ENCODE peak calls at places on chromosomes 3 and 15, in four cellular contexts. One of them, this sample, is unnamed.

GRCh38 chr15:90047956-90048575 is 46.9 kb downstream of the ZNF710 start:
- DNase-seq in IMR-90: no peak
- DNase-seq in K562: no peak
- DNase-seq in endothelial cell of umbilical vein: no peak
- DNase-seq in this sample: no peak

GRCh38 chr3:67593761-67594234 is 60.6 kb downstream of the SUCLG2 start:
- DNase-seq in IMR-90: peak
- DNase-seq in K562: no peak
- DNase-seq in endothelial cell of umbilical vein: no peak
- DNase-seq in this sample: no peak

GRCh38 chr3:52534281-52535183 is 875 bp upstream of the NT5DC2 start:
- DNase-seq in IMR-90: peak
- DNase-seq in K562: no peak
- DNase-seq in endothelial cell of umbilical vein: no peak
- DNase-seq in this sample: no peak

GRCh38 chr3:174408310-174408709 is 450.8 kb upstream of the NAALADL2 start:
- DNase-seq in IMR-90: peak
- DNase-seq in K562: no peak
- DNase-seq in endothelial cell of umbilical vein: no peak
- DNase-seq in this sample: no peak

GRCh38 chr15:74519311-74519710 is 21.7 kb upstream of the ARID3B start:
- DNase-seq in IMR-90: peak
- DNase-seq in K562: no peak
- DNase-seq in endothelial cell of umbilical vein: peak
- DNase-seq in this sample: no peak

GRCh38 chr3:100503450-100503849 is 11.0 kb downstream of the TMEM45A start:
- DNase-seq in IMR-90: no peak
- DNase-seq in K562: no peak
- DNase-seq in endothelial cell of umbilical vein: no peak
- DNase-seq in this sample: no peak

GRCh38 chr3:5218815-5219214 is 31.3 kb downstream of the EDEM1 start:
- DNase-seq in IMR-90: no peak
- DNase-seq in K562: no peak
- DNase-seq in endothelial cell of umbilical vein: no peak
- DNase-seq in this sample: no peak

GRCh38 chr3:48279926-48280325 is 39.0 kb downstream of the ZNF589 start:
- DNase-seq in IMR-90: no peak
- DNase-seq in K562: no peak
- DNase-seq in endothelial cell of umbilical vein: no peak
- DNase-seq in this sample: no peak

GRCh38 chr3:56197259-56197965 is 270.9 kb downstream of the ERC2 start:
- DNase-seq in IMR-90: no peak
- DNase-seq in K562: no peak
- DNase-seq in endothelial cell of umbilical vein: no peak
- DNase-seq in this sample: no peak

GRCh38 chr3:27596920-27597319 is 112.7 kb upstream of the SLC4A7 start:
- DNase-seq in IMR-90: peak
- DNase-seq in K562: no peak
- DNase-seq in endothelial cell of umbilical vein: peak
- DNase-seq in this sample: no peak

GRCh38 chr3:156803949-156804741 is 22.0 kb upstream of the LEKR1 start:
- DNase-seq in IMR-90: no peak
- DNase-seq in K562: no peak
- DNase-seq in endothelial cell of umbilical vein: no peak
- DNase-seq in this sample: no peak

GRCh38 chr3:43257850-43258249 is 28.5 kb upstream of the SNRK start:
- DNase-seq in IMR-90: no peak
- DNase-seq in K562: no peak
- DNase-seq in endothelial cell of umbilical vein: no peak
- DNase-seq in this sample: no peak

GRCh38 chr3:45792516-45793172 is 3.7 kb downstream of the SLC6A20 start:
- DNase-seq in IMR-90: no peak
- DNase-seq in K562: no peak
- DNase-seq in endothelial cell of umbilical vein: no peak
- DNase-seq in this sample: no peak

GRCh38 chr15:45648521-45649200 is 13.8 kb downstream of the SQOR start:
- DNase-seq in IMR-90: peak
- DNase-seq in K562: no peak
- DNase-seq in endothelial cell of umbilical vein: no peak
- DNase-seq in this sample: no peak

GRCh38 chr15:27832263-27832647 is 266.9 kb downstream of the OCA2 start:
- DNase-seq in IMR-90: no peak
- DNase-seq in K562: no peak
- DNase-seq in endothelial cell of umbilical vein: no peak
- DNase-seq in this sample: no peak

GRCh38 chr3:61560452-61561373 is 658 bp upstream of the PTPRG start:
- DNase-seq in IMR-90: peak
- DNase-seq in K562: no peak
- DNase-seq in endothelial cell of umbilical vein: peak
- DNase-seq in this sample: no peak

GRCh38 chr3:170079466-170080165 is 41.8 kb downstream of the GPR160 start:
- DNase-seq in IMR-90: peak
- DNase-seq in K562: no peak
- DNase-seq in endothelial cell of umbilical vein: no peak
- DNase-seq in this sample: no peak

GRCh38 chr3:129530331-129530761 is 1.9 kb downstream of the RHO start:
- DNase-seq in IMR-90: peak
- DNase-seq in K562: no peak
- DNase-seq in endothelial cell of umbilical vein: peak
- DNase-seq in this sample: no peak

GRCh38 chr3:190092250-190092649 is 28.4 kb downstream of the P3H2 start:
- DNase-seq in IMR-90: peak
- DNase-seq in K562: no peak
- DNase-seq in endothelial cell of umbilical vein: peak
- DNase-seq in this sample: no peak

GRCh38 chr15:72475674-72476073 is 1.5 kb downstream of the ARIH1 start:
- DNase-seq in IMR-90: no peak
- DNase-seq in K562: no peak
- DNase-seq in endothelial cell of umbilical vein: no peak
- DNase-seq in this sample: no peak

GRCh38 chr3:61858054-61858453 is 296.7 kb downstream of the PTPRG start:
- DNase-seq in IMR-90: peak
- DNase-seq in K562: no peak
- DNase-seq in endothelial cell of umbilical vein: peak
- DNase-seq in this sample: no peak

GRCh38 chr3:87390821-87391220 is 114.4 kb upstream of the POU1F1 start:
- DNase-seq in IMR-90: no peak
- DNase-seq in K562: no peak
- DNase-seq in endothelial cell of umbilical vein: peak
- DNase-seq in this sample: no peak

GRCh38 chr15:89728254-89728653 is 22.8 kb downstream of the MESP1 start:
- DNase-seq in IMR-90: no peak
- DNase-seq in K562: no peak
- DNase-seq in endothelial cell of umbilical vein: no peak
- DNase-seq in this sample: no peak

GRCh38 chr15:29135702-29136426 is 133.8 kb downstream of the NSMCE3 start:
- DNase-seq in IMR-90: no peak
- DNase-seq in K562: no peak
- DNase-seq in endothelial cell of umbilical vein: no peak
- DNase-seq in this sample: no peak

GRCh38 chr3:25885544-25885943 is 95.7 kb downstream of the OXSM start:
- DNase-seq in IMR-90: peak
- DNase-seq in K562: no peak
- DNase-seq in endothelial cell of umbilical vein: no peak
- DNase-seq in this sample: no peak

GRCh38 chr3:8371085-8371551 is 130.5 kb upstream of the LMCD1 start:
- DNase-seq in IMR-90: peak
- DNase-seq in K562: no peak
- DNase-seq in endothelial cell of umbilical vein: no peak
- DNase-seq in this sample: no peak

GRCh38 chr15:64749167-64749566 is 26.2 kb downstream of the RBPMS2 start:
- DNase-seq in IMR-90: peak
- DNase-seq in K562: no peak
- DNase-seq in endothelial cell of umbilical vein: no peak
- DNase-seq in this sample: no peak

GRCh38 chr15:90419738-90420487 is 31.9 kb downstream of the IQGAP1 start:
- DNase-seq in IMR-90: peak
- DNase-seq in K562: no peak
- DNase-seq in endothelial cell of umbilical vein: peak
- DNase-seq in this sample: peak

GRCh38 chr15:72176743-72177142 is 20.8 kb downstream of the GRAMD2A start:
- DNase-seq in IMR-90: no peak
- DNase-seq in K562: no peak
- DNase-seq in endothelial cell of umbilical vein: no peak
- DNase-seq in this sample: no peak

GRCh38 chr15:64430000-64430735 is 30.2 kb upstream of the ZNF609 start:
- DNase-seq in IMR-90: peak
- DNase-seq in K562: peak
- DNase-seq in endothelial cell of umbilical vein: peak
- DNase-seq in this sample: peak

GRCh38 chr15:39139431-39140059 is 441.3 kb upstream of the THBS1 start:
- DNase-seq in IMR-90: no peak
- DNase-seq in K562: no peak
- DNase-seq in endothelial cell of umbilical vein: no peak
- DNase-seq in this sample: no peak

GRCh38 chr3:126267169-126267975 is 87.0 kb upstream of the ALDH1L1 start:
- DNase-seq in IMR-90: peak
- DNase-seq in K562: no peak
- DNase-seq in endothelial cell of umbilical vein: peak
- DNase-seq in this sample: no peak

GRCh38 chr3:131283862-131284261 is 97.7 kb upstream of the NUDT16 start:
- DNase-seq in IMR-90: no peak
- DNase-seq in K562: no peak
- DNase-seq in endothelial cell of umbilical vein: no peak
- DNase-seq in this sample: no peak

DNA sequence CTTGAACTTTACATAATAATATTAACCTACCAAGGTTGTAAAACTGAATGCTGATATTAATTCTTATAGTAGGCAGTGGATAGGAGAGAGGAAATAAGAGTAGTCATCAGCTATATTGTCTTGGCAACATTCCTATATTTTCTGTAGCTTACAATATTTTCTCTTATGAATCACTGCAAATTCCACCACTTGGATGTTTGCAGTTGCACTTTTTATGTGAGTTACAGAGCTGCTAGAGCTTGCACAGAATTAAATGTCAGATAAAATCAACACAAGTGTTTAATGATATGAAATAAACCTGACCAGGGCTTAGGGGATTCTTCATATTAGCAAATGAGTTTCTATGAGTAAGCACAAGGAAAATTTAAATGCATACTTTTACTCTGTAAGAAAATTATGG is 1710.1 kb downstream of the SI start:
- DNase-seq in IMR-90: no peak
- DNase-seq in K562: no peak
- DNase-seq in endothelial cell of umbilical vein: no peak
- DNase-seq in this sample: no peak
- TF ChIP-seq FOS in IMR-90: no peak
- TF ChIP-seq FOS in K562: no peak
- TF ChIP-seq FOS in endothelial cell of umbilical vein: no peak
- TF ChIP-seq FOS in this sample: no peak

GRCh38 chr15:82146558-82146957 is 100.7 kb upstream of the MEX3B start:
- DNase-seq in IMR-90: no peak
- DNase-seq in K562: no peak
- DNase-seq in endothelial cell of umbilical vein: no peak
- DNase-seq in this sample: no peak

GRCh38 chr15:82143390-82144047 is 97.7 kb upstream of the MEX3B start:
- DNase-seq in IMR-90: no peak
- DNase-seq in K562: no peak
- DNase-seq in endothelial cell of umbilical vein: no peak
- DNase-seq in this sample: no peak

GRCh38 chr15:82150645-82151044 is 104.8 kb upstream of the MEX3B start:
- DNase-seq in IMR-90: no peak
- DNase-seq in K562: no peak
- DNase-seq in endothelial cell of umbilical vein: no peak
- DNase-seq in this sample: no peak

DNA sequence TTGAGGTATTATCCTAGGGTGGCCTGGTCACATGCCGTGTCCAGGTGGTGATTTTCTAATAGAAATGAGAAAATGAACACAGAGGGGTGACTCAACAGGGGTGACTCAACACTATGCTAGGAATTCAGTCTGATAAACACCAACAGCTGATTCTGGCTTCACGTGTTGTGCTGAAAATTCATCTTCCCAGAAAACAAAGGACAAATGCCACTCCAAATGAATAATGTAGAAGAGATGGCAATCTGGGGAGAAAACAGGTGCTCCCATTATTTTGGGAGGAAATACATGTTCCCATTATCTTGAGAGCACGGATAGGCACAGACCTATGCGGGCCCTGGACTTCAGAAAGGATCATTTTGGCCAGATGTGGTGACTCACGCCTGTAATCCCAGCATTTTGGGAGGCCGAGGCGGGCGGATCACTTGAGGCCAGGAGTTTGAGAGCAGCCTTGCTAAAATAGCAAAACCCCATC is 101.2 kb upstream of the MEX3B start:
- DNase-seq in IMR-90: peak
- DNase-seq in K562: peak
- DNase-seq in endothelial cell of umbilical vein: peak
- DNase-seq in this sample: no peak
- TF ChIP-seq FOS in IMR-90: peak
- TF ChIP-seq FOS in K562: peak
- TF ChIP-seq FOS in endothelial cell of umbilical vein: peak
- TF ChIP-seq FOS in this sample: no peak

GRCh38 chr3:17207019-17207418 is 322.3 kb downstream of the PLCL2 start:
- DNase-seq in IMR-90: peak
- DNase-seq in K562: no peak
- DNase-seq in endothelial cell of umbilical vein: no peak
- DNase-seq in this sample: no peak
- TF ChIP-seq FOS in IMR-90: no peak
- TF ChIP-seq FOS in K562: no peak
- TF ChIP-seq FOS in endothelial cell of umbilical vein: no peak
- TF ChIP-seq FOS in this sample: no peak

GRCh38 chr15:36961956-36962355 is 138.4 kb downstream of the MEIS2 start:
- DNase-seq in IMR-90: no peak
- DNase-seq in K562: no peak
- DNase-seq in endothelial cell of umbilical vein: no peak
- DNase-seq in this sample: no peak
- TF ChIP-seq FOS in IMR-90: no peak
- TF ChIP-seq FOS in K562: no peak
- TF ChIP-seq FOS in endothelial cell of umbilical vein: no peak
- TF ChIP-seq FOS in this sample: no peak

GRCh38 chr15:100595964-100596363 is 6.0 kb downstream of the LINS1 start:
- DNase-seq in IMR-90: no peak
- DNase-seq in K562: peak
- DNase-seq in endothelial cell of umbilical vein: no peak
- DNase-seq in this sample: no peak

GRCh38 chr15:100593431-100593830 is 8.6 kb downstream of the LINS1 start:
- DNase-seq in IMR-90: no peak
- DNase-seq in K562: no peak
- DNase-seq in endothelial cell of umbilical vein: no peak
- DNase-seq in this sample: no peak

GRCh38 chr15:100591835-100592234 is 10.1 kb downstream of the LINS1 start:
- DNase-seq in IMR-90: no peak
- DNase-seq in K562: no peak
- DNase-seq in endothelial cell of umbilical vein: no peak
- DNase-seq in this sample: no peak

GRCh38 chr15:100596792-100597191 is 5.2 kb downstream of the LINS1 start:
- DNase-seq in IMR-90: no peak
- DNase-seq in K562: peak
- DNase-seq in endothelial cell of umbilical vein: no peak
- DNase-seq in this sample: peak

GRCh38 chr15:100592898-100593297 is 9.1 kb downstream of the LINS1 start:
- DNase-seq in IMR-90: peak
- DNase-seq in K562: no peak
- DNase-seq in endothelial cell of umbilical vein: no peak
- DNase-seq in this sample: no peak
- TF ChIP-seq FOS in IMR-90: no peak
- TF ChIP-seq FOS in K562: no peak
- TF ChIP-seq FOS in endothelial cell of umbilical vein: no peak
- TF ChIP-seq FOS in this sample: no peak

GRCh38 chr3:133887075-133887950 is 8.4 kb downstream of the RAB6B start:
- DNase-seq in IMR-90: no peak
- DNase-seq in K562: no peak
- DNase-seq in endothelial cell of umbilical vein: no peak
- DNase-seq in this sample: no peak
- TF ChIP-seq FOS in IMR-90: no peak
- TF ChIP-seq FOS in K562: no peak
- TF ChIP-seq FOS in endothelial cell of umbilical vein: no peak
- TF ChIP-seq FOS in this sample: no peak

This sample was measured in GM12878.